ENCODE peak calls at places on chromosomes 13 and 19, in eight cellular contexts. S is aorta; M is bronchial epithelial cell; T is astrocyte of the cerebellum; U is right lobe of liver; D is CD8-positive, alpha-beta memory T cell; X is pancreas; P is mammary epithelial cell. N is an unnamed sample.

GRCh38 chr19:48632692-48633147 is 4.5 kb downstream of the DBP start:
- DNase-seq in S (no peak), U (no peak), M (peak), D (no peak), T (no peak), P (peak), X (no peak), N (no peak)

GRCh38 chr19:51107406-51108065 is 673 bp downstream of the CTU1 start:
- DNase-seq in D (peak), P (no peak), M (no peak), T (no peak), S (no peak), X (no peak), U (no peak), N (no peak)

GRCh38 chr19:39499082-39499642 is 415 bp downstream of the DLL3 start:
- DNase-seq in X (no peak), P (peak), S (no peak), U (no peak), D (no peak), M (no peak), T (no peak), N (no peak)

GRCh38 chr19:45331411-45331810 is 8.7 kb upstream of the CKM start:
- DNase-seq in S (no peak), P (no peak), T (no peak), M (no peak), X (no peak), D (no peak), U (no peak), N (no peak)

GRCh38 chr13:111961236-111961635 is 105.7 kb upstream of the SOX1 start:
- DNase-seq in X (no peak), S (no peak), U (no peak), M (no peak), T (no peak), P (no peak), D (no peak), N (no peak)

GRCh38 chr19:45103200-45103624 is 10.2 kb downstream of the PPP1R37 start:
- DNase-seq in U (no peak), X (no peak), S (peak), D (peak), M (no peak), T (no peak), P (no peak), N (no peak)

GRCh38 chr13:113539822-113540221 is 44.7 kb upstream of the TFDP1 start:
- DNase-seq in T (no peak), P (no peak), S (no peak), X (no peak), M (no peak), U (no peak), D (no peak), N (peak)

GRCh38 chr13:29830000-29830399 is 20.4 kb downstream of the UBL3 start:
- DNase-seq in P (no peak), D (no peak), T (no peak), S (no peak), U (no peak), X (no peak), M (peak), N (no peak)

GRCh38 chr19:13104848-13105646 is 2.4 kb upstream of the LYL1 start:
- DNase-seq in D (no peak), P (no peak), T (no peak), M (no peak), S (no peak), U (peak), X (no peak), N (no peak)

GRCh38 chr19:12278713-12279112 is 16.0 kb downstream of the ZNF44 start:
- DNase-seq in M (no peak), T (no peak), P (no peak), D (no peak), S (no peak), X (no peak), U (no peak), N (no peak)

GRCh38 chr13:94323746-94324408 is 155.6 kb downstream of the DCT start:
- DNase-seq in S (no peak), T (no peak), M (no peak), D (peak), P (no peak), X (no peak), U (no peak), N (no peak)

GRCh38 chr19:6743714-6744380 is 4.4 kb downstream of the TRIP10 start:
- DNase-seq in S (no peak), P (no peak), D (no peak), U (no peak), X (no peak), M (no peak), T (no peak), N (no peak)

GRCh38 chr19:38386968-38387549 is 775 bp downstream of the GGN start:
- DNase-seq in X (no peak), P (no peak), D (no peak), M (no peak), S (peak), T (no peak), U (peak), N (no peak)

GRCh38 chr13:113002206-113002821 is 33.3 kb downstream of the MCF2L start:
- DNase-seq in X (no peak), S (no peak), P (no peak), D (no peak), T (no peak), U (no peak), M (no peak), N (no peak)

GRCh38 chr13:114096031-114096485 is 36.4 kb downstream of the RASA3 start:
- DNase-seq in P (no peak), M (no peak), T (no peak), S (peak), D (no peak), U (no peak), X (no peak), N (no peak)

GRCh38 chr19:35228177-35228930 is at the start of gene FAM187B:
- DNase-seq in M (no peak), S (no peak), X (no peak), T (no peak), P (no peak), D (no peak), U (no peak), N (no peak)

GRCh38 chr19:39237200-39238184 is 7.3 kb downstream of the IFNL3 start:
- DNase-seq in X (peak), P (peak), T (no peak), S (no peak), M (no peak), U (peak), D (peak), N (no peak)

GRCh38 chr13:92592757-92593156 is 633.9 kb upstream of the GPC6 start:
- DNase-seq in D (no peak), U (no peak), P (no peak), S (no peak), T (no peak), M (no peak), X (no peak), N (no peak)

GRCh38 chr19:54209058-54209747 is 8.5 kb downstream of the RPS9 start:
- DNase-seq in P (no peak), D (no peak), U (peak), T (no peak), S (no peak), X (peak), M (no peak), N (no peak)
- H3K4me3 ChIP-seq in P (no peak), D (no peak), U (no peak), T (no peak), S (no peak), X (no peak), M (no peak), N (no peak)

GRCh38 chr19:7905298-7905697 is 1.6 kb downstream of the MAP2K7 start:
- DNase-seq in D (no peak), S (peak), X (peak), T (no peak), P (no peak), M (no peak), U (no peak), N (no peak)
- H3K4me3 ChIP-seq in D (no peak), S (no peak), X (peak), T (peak), P (peak), M (no peak), U (no peak), N (peak)

DNA sequence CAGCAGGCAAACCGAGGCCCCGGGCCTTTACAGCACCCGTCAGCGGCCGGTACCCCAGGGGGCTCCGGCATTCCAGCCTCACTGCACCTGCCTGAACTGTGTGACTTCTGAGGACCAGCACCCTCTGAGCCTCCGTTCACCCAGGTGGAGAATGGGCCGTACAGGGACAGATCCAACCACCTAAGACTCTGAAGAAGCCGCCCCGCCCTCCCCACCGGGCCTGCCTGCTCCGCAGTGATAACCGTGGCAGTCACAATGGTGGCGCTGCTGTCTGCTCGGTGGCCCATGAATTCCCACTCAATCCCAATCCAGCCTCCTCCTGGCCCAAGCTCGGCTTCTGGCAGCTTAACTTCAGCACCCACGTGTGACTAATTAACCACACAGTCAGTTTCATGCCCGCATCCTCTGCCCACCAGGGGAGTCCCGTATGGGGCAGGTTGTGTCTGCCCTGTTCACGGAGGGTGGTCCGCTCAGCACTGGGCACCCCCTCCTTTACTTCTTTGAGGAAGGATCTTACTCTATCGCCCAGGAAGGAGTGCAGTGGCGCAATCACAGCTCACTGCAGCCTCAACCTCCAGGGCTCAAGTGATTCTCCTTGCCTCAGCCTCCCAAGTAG is 3.4 kb downstream of the TCF3 start:
- DNase-seq in U (no peak), X (no peak), P (no peak), M (no peak), S (no peak), T (no peak), D (no peak), N (no peak)
- H3K4me3 ChIP-seq in U (no peak), X (no peak), P (no peak), M (no peak), S (no peak), T (no peak), D (no peak), N (no peak)

DNA sequence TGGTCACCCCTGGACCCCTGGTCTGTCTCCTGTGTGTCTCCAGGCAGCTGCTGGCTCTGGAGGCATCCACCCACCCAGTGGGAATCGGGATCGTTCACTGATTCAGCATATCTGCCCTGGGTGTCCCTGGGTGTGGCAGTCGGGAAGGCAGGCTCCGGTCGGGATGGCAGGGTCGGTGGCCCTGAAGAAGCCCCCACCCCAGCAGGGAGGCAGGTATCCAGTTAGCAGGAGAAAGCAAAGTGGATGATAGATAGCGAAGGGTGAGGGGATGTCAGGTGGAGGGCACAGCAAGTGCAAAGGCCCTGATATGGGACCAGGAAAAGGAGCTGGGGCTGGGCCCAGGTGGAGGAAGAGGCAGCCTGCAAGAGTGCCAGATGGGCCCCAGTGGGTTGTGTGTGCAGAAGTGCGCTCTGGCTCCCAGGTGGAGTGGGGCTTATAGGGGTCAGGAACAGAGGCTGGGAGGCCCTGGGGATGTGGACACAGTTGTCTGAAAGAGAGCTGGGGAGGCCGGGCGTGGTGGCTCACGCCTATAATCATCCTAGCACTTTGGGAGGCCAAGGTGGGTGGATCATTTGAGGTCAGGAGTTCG is 2.3 kb downstream of the SSBP4 start:
- DNase-seq in S (peak), T (no peak), M (no peak), X (no peak), U (no peak), D (no peak), P (no peak), N (no peak)
- H3K4me3 ChIP-seq in S (no peak), T (peak), M (no peak), X (no peak), U (no peak), D (no peak), P (no peak), N (peak)

GRCh38 chr13:27979765-27980279 is 8.7 kb downstream of the URAD start:
- DNase-seq in M (no peak), S (no peak), D (no peak), T (no peak), P (no peak), X (no peak), U (no peak), N (no peak)

GRCh38 chr13:27976362-27977177 is 7.5 kb upstream of the CDX2 start:
- DNase-seq in M (no peak), U (no peak), S (no peak), T (no peak), X (no peak), P (no peak), D (no peak), N (no peak)

GRCh38 chr13:27977476-27978300 is 8.6 kb upstream of the CDX2 start:
- DNase-seq in U (no peak), P (peak), S (no peak), M (no peak), X (no peak), T (no peak), D (no peak), N (no peak)

GRCh38 chr13:27979001-27979643 is 9.4 kb downstream of the URAD start:
- DNase-seq in M (no peak), T (no peak), D (no peak), X (no peak), U (no peak), P (no peak), S (no peak), N (no peak)

DNA sequence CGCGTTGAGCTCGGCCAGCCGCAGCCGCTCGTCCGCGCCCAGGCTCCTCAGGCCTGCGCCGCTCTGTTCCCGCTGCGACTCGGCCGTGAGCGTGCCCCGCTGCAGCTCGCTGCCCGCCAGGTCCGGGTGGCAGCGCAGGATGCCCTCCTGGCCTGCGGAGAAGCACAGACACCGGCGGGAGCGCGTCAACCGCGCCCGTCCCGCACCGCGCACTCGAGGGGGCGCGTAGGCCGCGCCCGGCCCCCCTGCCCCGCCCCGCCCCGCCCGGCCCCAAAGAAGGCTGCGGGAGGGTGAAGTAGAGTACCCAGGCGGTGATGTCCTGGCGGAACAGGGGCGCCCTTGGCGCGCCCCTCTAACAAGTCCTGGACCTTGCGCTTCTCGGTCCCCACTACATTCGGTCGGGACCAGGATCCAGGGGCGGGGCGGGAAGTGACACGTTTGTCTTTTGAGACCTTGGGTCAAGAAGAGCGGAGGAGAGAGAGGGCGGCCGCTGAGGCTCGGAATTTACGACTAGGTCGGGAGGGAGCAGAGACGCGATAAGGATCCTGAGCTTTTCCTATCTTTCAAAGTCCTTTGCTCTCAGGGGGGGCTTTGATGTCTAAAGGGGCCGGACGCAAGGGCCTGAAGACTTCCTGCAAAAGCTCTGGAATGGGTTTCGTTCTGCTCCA is 9.3 kb upstream of the CDX2 start:
- DNase-seq in P (no peak), U (no peak), X (no peak), M (no peak), S (no peak), D (no peak), T (no peak), N (no peak)
- H3K4me3 ChIP-seq in P (peak), U (no peak), X (peak), M (no peak), S (no peak), D (no peak), T (no peak), N (no peak)